ENCODE peak calls at places on chromosomes 13 and 19, in five cellular contexts. W is CD4-positive, CD25-positive, alpha-beta regulatory T cell; D is HepG2; O is mesendoderm; I is Caco-2. M is an unnamed sample. For H3K4me1, the result is how much of the 10 kb centered on the place peaks cover.

GRCh38 chr13:84831666-84832657 is 949.7 kb upstream of the SLITRK1 start:
- DNase-seq in I (no peak), O (no peak), D (no peak), W (no peak), M (no peak)

GRCh38 chr19:13884726-13885591 is 8.0 kb downstream of the NANOS3 start:
- DNase-seq in O (no peak), W (no peak), I (no peak), D (no peak), M (no peak)

GRCh38 chr19:3015126-3016057 is 13.7 kb downstream of the TLE2 start:
- DNase-seq in W (no peak), I (no peak), D (no peak), O (no peak), M (no peak)

GRCh38 chr13:92136449-92137180 is 738.2 kb downstream of the GPC5 start:
- DNase-seq in I (no peak), W (no peak), O (no peak), D (no peak), M (no peak)

GRCh38 chr13:94033830-94034642 is 445.4 kb downstream of the DCT start:
- DNase-seq in D (no peak), O (no peak), I (no peak), W (no peak), M (no peak)

GRCh38 chr13:44573790-44574465 is 2.2 kb downstream of the TSC22D1 start:
- DNase-seq in D (peak), O (peak), I (no peak), W (no peak), M (peak)

GRCh38 chr13:114313061-114313860 is 1.0 kb upstream of the CHAMP1 start:
- DNase-seq in O (peak), D (no peak), I (no peak), W (no peak), M (no peak)

GRCh38 chr13:21338651-21339278 is 120.3 kb downstream of the ZDHHC20 start:
- DNase-seq in W (no peak), I (no peak), O (peak), D (no peak), M (no peak)

GRCh38 chr13:37878921-37879320 is 9.3 kb upstream of the TRPC4 start:
- DNase-seq in I (no peak), O (no peak), D (no peak), W (no peak), M (no peak)

GRCh38 chr13:44932850-44933251 is 56.4 kb downstream of the NUFIP1 start:
- DNase-seq in D (no peak), I (no peak), W (no peak), O (no peak), M (peak)

GRCh38 chr13:50133277-50133953 is 118.2 kb downstream of the KCNRG start:
- DNase-seq in I (no peak), O (no peak), D (no peak), W (no peak), M (no peak)

DNA sequence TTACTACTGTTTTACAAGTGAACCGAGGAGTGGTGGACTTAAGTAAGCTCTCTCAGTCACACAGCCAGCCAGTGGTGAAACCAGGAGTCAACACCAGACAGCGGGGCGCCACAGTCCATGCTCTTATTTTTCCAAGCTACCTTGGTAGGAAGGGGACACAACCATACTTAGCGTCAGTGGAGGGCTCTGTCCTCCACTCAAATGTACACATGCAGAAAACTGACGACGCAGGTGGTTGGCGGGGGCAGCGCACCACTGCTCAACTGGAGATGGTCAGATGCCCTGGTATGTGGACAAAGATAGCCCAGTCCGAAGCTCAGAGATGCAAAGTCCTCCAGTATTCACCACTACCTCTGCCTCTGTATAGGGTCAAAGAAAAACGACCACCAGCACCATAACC is 1.1 kb downstream of the ZNF667 start:
- DNase-seq in O (no peak), W (no peak), D (no peak), I (no peak), M (no peak)
- H3K4me3 ChIP-seq in O (no peak), W (no peak), D (no peak), I (no peak), M (no peak)

GRCh38 chr19:1858412-1859081 is 4.8 kb downstream of the KLF16 start:
- DNase-seq in I (no peak), O (no peak), D (no peak), W (no peak), M (no peak)
- H3K4me1 ChIP-seq in I (under half), O (under half), D (under half), W (half or more), M (half or more)

DNA sequence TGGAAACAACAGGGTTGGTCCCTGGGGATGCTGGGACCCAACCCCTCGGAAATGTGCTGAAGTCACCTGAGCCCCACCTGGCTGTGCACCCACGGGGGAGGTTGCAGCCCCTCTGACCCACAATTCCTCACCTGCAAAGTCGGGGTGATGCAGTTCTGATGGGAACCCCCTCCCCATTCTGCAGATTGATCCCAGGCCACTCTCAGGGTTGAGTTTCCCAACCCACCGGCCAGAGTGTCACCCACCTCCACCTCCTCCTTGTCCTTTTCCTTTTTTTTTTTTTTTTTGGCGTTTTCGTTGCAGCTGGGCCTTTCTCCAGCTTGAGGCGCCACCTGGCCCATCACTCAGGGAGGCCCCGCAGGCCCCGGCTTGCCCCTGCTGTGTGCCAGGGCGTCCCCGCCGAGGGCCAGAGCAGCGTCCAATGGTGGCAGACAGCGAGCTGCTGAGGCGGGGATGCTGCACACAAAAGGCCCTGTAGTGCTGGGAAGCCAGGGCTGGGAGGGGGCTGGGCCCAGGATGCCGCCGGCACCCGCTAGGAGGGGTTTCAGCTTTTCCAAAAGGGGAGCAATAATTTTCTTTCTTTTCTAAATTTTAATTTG is 4.6 kb downstream of the PIK3R2 start:
- DNase-seq in O (no peak), W (no peak), D (no peak), I (no peak), M (no peak)
- H3K4me3 ChIP-seq in O (no peak), W (no peak), D (no peak), I (no peak), M (no peak)

DNA sequence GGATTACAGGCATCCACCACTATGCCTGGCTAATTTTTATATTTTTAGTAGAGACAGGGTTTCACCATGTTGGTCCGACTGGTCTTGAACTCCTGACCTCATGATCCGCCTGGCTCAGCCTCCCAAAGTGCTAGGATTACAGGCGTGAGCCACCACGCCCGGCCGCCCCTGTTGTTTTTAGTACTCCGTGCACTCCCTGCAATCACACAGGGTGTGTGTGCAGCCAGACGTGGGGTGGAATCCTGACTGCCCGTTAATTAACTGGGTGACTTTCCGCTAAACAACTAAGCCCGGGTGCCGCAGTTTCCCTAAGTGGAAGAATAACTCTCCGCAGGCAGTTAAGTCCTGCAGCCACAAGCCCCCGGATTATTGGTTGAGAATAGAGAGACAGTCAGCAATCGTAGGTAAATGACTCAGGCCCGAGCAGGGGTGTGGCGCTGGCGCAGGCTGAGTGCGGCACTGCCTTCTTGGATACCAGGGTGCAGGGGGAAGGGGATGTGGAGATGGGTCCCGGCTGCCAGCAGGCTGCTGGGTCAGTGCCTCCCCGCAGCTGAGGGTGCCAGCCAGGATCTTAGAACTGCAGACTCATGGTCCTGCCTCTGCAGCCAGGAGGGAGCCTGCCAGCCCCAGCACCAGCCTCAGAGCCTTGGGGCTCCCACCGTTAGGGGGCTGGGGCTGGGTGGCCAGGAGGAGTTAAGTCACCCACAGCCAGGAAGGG is 6.1 kb upstream of the FXYD3 start:
- DNase-seq in D (no peak), W (no peak), O (no peak), I (no peak), M (no peak)
- H3K4me1 ChIP-seq in D (half or more), W (under half), O (under half), I (under half), M (under half)